ENCODE peak calls at places on chromosome 11, in five cellular contexts. L is tibial artery; J is CD8-positive, alpha-beta T cell; R is IMR-90; U is neural progenitor cell. V is an unnamed sample. For H3K4me1, the result is how much of the 10 kb centered on the place peaks cover.

GRCh38 chr11:69008774-69009440 is 4.1 kb downstream of the MRGPRF start:
- DNase-seq in L (peak), J (no peak), R (peak), U (no peak), V (peak)

GRCh38 chr11:64120951-64121569 is 44.9 kb downstream of the MACROD1 start:
- DNase-seq in L (no peak), J (no peak), R (peak), U (no peak), V (no peak)

GRCh38 chr11:121476379-121477032 is 23.7 kb upstream of the SORL1-AS1 start:
- DNase-seq in L (no peak), J (no peak), R (no peak), U (no peak), V (no peak)

GRCh38 chr11:134485316-134485715 is 73.3 kb upstream of the B3GAT1 start:
- DNase-seq in L (no peak), J (no peak), R (no peak), U (no peak), V (no peak)

GRCh38 chr11:116371146-116371545 is 401.6 kb downstream of the BUD13 start:
- DNase-seq in L (no peak), J (no peak), R (no peak), U (no peak), V (no peak)

GRCh38 chr11:99739464-99740089 is 718.8 kb downstream of the CNTN5 start:
- DNase-seq in L (no peak), J (no peak), R (peak), U (peak), V (no peak)

GRCh38 chr11:67368621-67369020 is 4.8 kb downstream of the CLCF1 start:
- DNase-seq in L (no peak), J (peak), R (no peak), U (no peak), V (no peak)

GRCh38 chr11:130582176-130582575 is 133.7 kb downstream of the ADAMTS15 start:
- DNase-seq in L (no peak), J (no peak), R (no peak), U (no peak), V (no peak)

GRCh38 chr11:116595305-116595880 is 177.4 kb downstream of the BUD13 start:
- DNase-seq in L (no peak), J (no peak), R (no peak), U (no peak), V (no peak)

GRCh38 chr11:108887436-108888238 is 222.8 kb downstream of the DDX10 start:
- DNase-seq in L (no peak), J (peak), R (no peak), U (no peak), V (no peak)

GRCh38 chr11:120473486-120473885 is 38.1 kb upstream of the GRIK4 start:
- DNase-seq in L (no peak), J (no peak), R (no peak), U (no peak), V (no peak)

GRCh38 chr11:16923987-16924386 is 90.2 kb downstream of the PLEKHA7 start:
- DNase-seq in L (no peak), J (no peak), R (no peak), U (no peak), V (no peak)

GRCh38 chr11:123185326-123185725 is 9.7 kb downstream of the CLMP start:
- DNase-seq in L (no peak), J (no peak), R (no peak), U (peak), V (no peak)

GRCh38 chr11:26901162-26901561 is 92.8 kb upstream of the FIBIN start:
- DNase-seq in L (peak), J (no peak), R (no peak), U (no peak), V (no peak)

GRCh38 chr11:83256602-83257340 is 29.4 kb downstream of the CCDC90B start:
- DNase-seq in L (no peak), J (no peak), R (no peak), U (no peak), V (no peak)

GRCh38 chr11:124897681-124898680 is at the start of gene ROBO4:
- DNase-seq in L (peak), J (no peak), R (peak), U (no peak), V (no peak)

GRCh38 chr11:9384535-9385287 is at the start of gene IPO7:
- DNase-seq in L (peak), J (peak), R (peak), U (peak), V (peak)

GRCh38 chr11:9385288-9385902 is 943 bp downstream of the IPO7 start:
- DNase-seq in L (no peak), J (peak), R (no peak), U (no peak), V (no peak)

GRCh38 chr11:9380773-9381172 is 3.7 kb upstream of the IPO7 start:
- DNase-seq in L (no peak), J (no peak), R (no peak), U (no peak), V (no peak)

GRCh38 chr11:9386901-9387300 is 2.4 kb downstream of the IPO7 start:
- DNase-seq in L (no peak), J (no peak), R (no peak), U (no peak), V (no peak)

DNA sequence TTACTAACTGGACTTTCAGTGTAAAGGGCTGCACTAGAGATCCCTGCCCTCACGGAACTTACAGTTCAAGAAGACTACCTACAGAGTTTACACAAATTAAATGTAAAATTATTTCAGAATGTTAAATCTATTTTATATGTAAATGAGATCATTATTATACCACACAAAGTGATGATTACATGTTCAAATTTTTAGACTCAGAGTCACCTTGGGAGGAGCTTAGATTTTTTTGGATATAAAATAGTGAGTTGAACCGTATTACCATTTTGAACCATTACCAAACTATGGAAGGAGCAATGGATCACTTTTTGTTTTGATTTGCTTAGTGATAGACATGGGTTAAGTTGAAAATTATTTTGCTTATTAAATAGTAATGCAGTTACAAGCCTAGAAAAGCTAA is 1.6 kb downstream of the IPO7 start:
- DNase-seq in L (no peak), J (no peak), R (no peak), U (no peak), V (no peak)
- H3K4me3 ChIP-seq in L (peak), J (no peak), R (peak), U (peak), V (peak)

GRCh38 chr11:35682230-35683195 is 19.9 kb downstream of the TRIM44 start:
- DNase-seq in L (no peak), J (no peak), R (no peak), U (peak), V (no peak)

GRCh38 chr11:35681181-35681767 is 18.7 kb downstream of the TRIM44 start:
- DNase-seq in L (no peak), J (no peak), R (no peak), U (no peak), V (no peak)

GRCh38 chr11:35678471-35678870 is 15.9 kb downstream of the TRIM44 start:
- DNase-seq in L (no peak), J (no peak), R (no peak), U (no peak), V (no peak)

GRCh38 chr11:35678975-35679374 is 16.4 kb downstream of the TRIM44 start:
- DNase-seq in L (no peak), J (no peak), R (no peak), U (no peak), V (no peak)

GRCh38 chr11:35680506-35680905 is 17.9 kb downstream of the TRIM44 start:
- DNase-seq in L (no peak), J (no peak), R (no peak), U (no peak), V (no peak)
- H3K4me1 ChIP-seq in L (under half), J (under half), R (under half), U (under half), V (under half)

DNA sequence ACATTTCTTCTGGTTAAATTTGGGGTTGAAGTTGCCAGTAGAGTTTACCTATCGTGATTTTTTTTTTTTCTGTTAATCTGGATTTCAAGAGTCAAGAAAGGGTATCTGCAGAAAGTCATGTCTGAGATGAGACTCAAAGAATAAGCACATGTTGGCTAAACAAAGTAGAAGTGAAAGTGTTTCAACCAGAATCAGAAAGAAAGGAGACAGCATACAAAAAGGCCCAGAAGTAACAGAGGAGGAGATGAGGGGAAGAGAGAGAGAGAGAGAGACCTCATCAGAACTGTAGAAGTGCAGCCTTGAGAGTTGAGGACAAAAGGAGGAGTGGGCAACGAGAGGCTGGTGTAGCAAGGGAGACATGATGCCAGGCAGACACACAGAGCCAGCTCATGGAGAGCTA is 54.9 kb downstream of the SVIP start:
- DNase-seq in L (no peak), J (no peak), R (no peak), U (no peak), V (no peak)
- H3K4me3 ChIP-seq in L (no peak), J (no peak), R (no peak), U (no peak), V (no peak)

DNA sequence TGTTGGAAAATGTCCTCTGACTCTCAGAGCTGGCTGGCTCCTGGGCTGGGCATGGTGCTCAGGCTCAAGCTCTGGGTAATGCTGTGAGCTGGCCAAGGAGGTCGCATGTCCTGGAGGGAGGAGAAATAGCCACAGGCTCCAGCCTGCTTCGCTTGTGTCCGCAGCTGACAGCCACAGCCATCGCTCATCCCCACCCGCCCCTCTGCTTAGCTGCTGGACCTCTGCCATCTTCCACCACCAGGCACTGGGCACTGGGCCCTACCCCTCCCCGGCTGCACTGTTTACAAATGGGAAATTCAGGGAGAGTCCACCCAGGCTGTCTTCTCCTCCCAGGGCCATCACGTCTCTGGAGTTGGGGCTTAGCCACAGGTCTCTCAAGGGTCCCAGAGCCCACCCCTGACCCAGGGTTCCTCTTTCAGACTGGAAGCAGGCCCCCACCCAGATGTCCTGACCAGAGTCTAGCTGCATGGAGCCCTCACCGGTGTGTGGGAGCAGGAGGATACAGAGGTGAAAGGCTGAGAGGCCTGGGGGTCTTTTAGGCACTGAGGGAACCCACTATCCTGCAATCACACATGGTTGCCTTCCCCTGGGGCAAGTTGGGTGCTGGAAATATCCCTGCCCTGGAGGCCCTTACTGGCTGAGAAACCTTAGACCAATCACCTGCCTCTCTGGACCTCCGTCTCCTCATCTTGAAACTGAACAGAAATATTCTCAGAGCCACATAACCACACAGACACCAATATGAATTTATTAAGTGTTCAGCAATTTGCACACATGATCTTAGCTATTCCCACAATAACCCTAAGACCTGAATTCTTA is 62.7 kb downstream of the CD82 start:
- DNase-seq in L (peak), J (peak), R (peak), U (no peak), V (peak)
- H3K4me1 ChIP-seq in L (under half), J (under half), R (under half), U (under half), V (under half)

V was measured in esophagus muscularis mucosa.